ENCODE peak calls at places on chromosome 19, in nine cellular contexts. F is T-helper 1 cell; S is CD4-positive, alpha-beta memory T cell; Y is left cardiac atrium; H is activated CD8-positive, alpha-beta memory T cell treated with anti-CD3 and anti-CD28 coated beads for 1 hour; C is EH; V is globus pallidus; N is stimulated activated CD8-positive, alpha-beta memory T cell treated with anti-CD3 and anti-CD28 coated beads, Interleukin-15, amount 100 ng/mL, for 4 hours; J is stimulated activated CD4-positive, alpha-beta T cell treated with anti-CD3 and anti-CD28 coated beads, Interleukin-2, amount 100 ng/mL, for 48 hours. G is an unnamed sample.
A peak's percentile ranks its signal among the peaks of the same experiment; 100 is the strongest.

GRCh38 chr19:917323-918151 is at the start of gene KISS1R:
- DNase-seq in C (peak; percentile 33), J (peak; percentile 41), H (no peak), S (no peak), Y (no peak), N (no peak), F (no peak), V (no peak), G (no peak)

GRCh38 chr19:55913643-55914268 is 18.4 kb downstream of the NLRP13 start:
- DNase-seq in C (no peak), S (no peak), J (no peak), Y (no peak), V (no peak), N (no peak), H (no peak), F (no peak), G (no peak)

GRCh38 chr19:4852484-4852883 is 15.0 kb downstream of the PLIN3 start:
- DNase-seq in H (no peak), Y (no peak), N (no peak), S (no peak), C (no peak), V (no peak), J (no peak), F (no peak), G (no peak)

GRCh38 chr19:15936173-15936572 is 1.8 kb upstream of the CYP4F11 start:
- DNase-seq in N (no peak), J (no peak), Y (no peak), V (no peak), C (no peak), F (no peak), H (no peak), S (no peak), G (no peak)

GRCh38 chr19:46181386-46181774 is 33.3 kb downstream of the IGFL2 start:
- DNase-seq in H (no peak), Y (no peak), F (no peak), C (peak; percentile 63), N (no peak), S (no peak), V (no peak), J (no peak), G (no peak)

GRCh38 chr19:38266070-38266469 is 1.7 kb downstream of the SPINT2 start:
- DNase-seq in N (no peak), F (no peak), J (no peak), V (no peak), H (no peak), S (no peak), C (no peak), Y (no peak), G (no peak)

GRCh38 chr19:4124638-4125037 is 716 bp upstream of the MAP2K2 start:
- DNase-seq in V (no peak), N (no peak), H (no peak), J (no peak), C (no peak), Y (no peak), S (no peak), F (no peak), G (no peak)

GRCh38 chr19:14350302-14350701 is 30.9 kb upstream of the ADGRE5 start:
- DNase-seq in N (no peak), Y (no peak), H (no peak), F (no peak), C (no peak), S (no peak), V (no peak), J (no peak), G (no peak)

GRCh38 chr19:50331187-50332013 is 2.2 kb upstream of the KCNC3 start:
- DNase-seq in J (no peak), S (no peak), V (no peak), F (no peak), Y (no peak), C (no peak), N (no peak), H (no peak), G (no peak)

GRCh38 chr19:4519521-4520277 is 1.4 kb upstream of the PLIN4 start:
- DNase-seq in N (no peak), J (no peak), S (no peak), F (no peak), Y (peak; percentile 62), H (no peak), V (no peak), C (no peak), G (peak; percentile 37)

GRCh38 chr19:28345811-28346210 is 867.1 kb downstream of the UQCRFS1 start:
- DNase-seq in S (no peak), N (no peak), Y (no peak), V (no peak), J (no peak), F (no peak), C (peak; percentile 0), H (no peak), G (no peak)

GRCh38 chr19:6802336-6803035 is 30.0 kb downstream of the VAV1 start:
- DNase-seq in S (peak; percentile 34), N (peak; percentile 70), C (no peak), J (peak; percentile 64), H (peak; percentile 53), F (peak; percentile 42), V (peak; percentile 40), Y (peak; percentile 42), G (peak; percentile 61)

GRCh38 chr19:48798937-48799336 is 11.9 kb downstream of the BCAT2 start:
- DNase-seq in H (no peak), F (no peak), Y (no peak), N (no peak), S (no peak), V (no peak), C (peak; percentile 53), J (no peak), G (no peak)

GRCh38 chr19:30498707-30499106 is 126.5 kb downstream of the ZNF536 start:
- DNase-seq in J (no peak), F (no peak), C (no peak), H (no peak), V (peak; percentile 55), S (no peak), Y (no peak), N (no peak), G (peak; percentile 66)

GRCh38 chr19:48635966-48636858 is 967 bp downstream of the DBP start:
- DNase-seq in Y (peak; percentile 50), C (no peak), V (no peak), S (no peak), N (no peak), H (no peak), F (no peak), J (no peak), G (no peak)

G was measured in Ammon's horn.